ENCODE peak calls at places on chromosomes 11 and 22, in five cellular contexts. D is IMR-90, O is neuronal stem cell, C is H9, N is mesenchymal stem cell. S is an unnamed sample. For H3K9me3, the result is how much of the 10 kb centered on the place peaks cover.

GRCh38 chr11:64060861-64061444 is 25.2 kb downstream of the FLRT1 start:
- DNase-seq in D (no peak), O (peak), C (peak), N (peak), S (no peak)

GRCh38 chr11:63911876-63912275 is 5.1 kb downstream of the RCOR2 start:
- DNase-seq in D (no peak), O (no peak), C (no peak), N (no peak), S (no peak)

GRCh38 chr11:25769287-25769686 is 562.6 kb upstream of the ANO3 start:
- DNase-seq in D (no peak), O (no peak), C (no peak), N (peak), S (no peak)

GRCh38 chr11:103234974-103235373 is 125.7 kb downstream of the DYNC2H1 start:
- DNase-seq in D (peak), O (no peak), C (no peak), N (peak), S (no peak)

GRCh38 chr11:67644042-67644441 is 4.5 kb upstream of the TBX10 start:
- DNase-seq in D (no peak), O (no peak), C (peak), N (no peak), S (no peak)

GRCh38 chr11:128180446-128181089 is 406.8 kb downstream of the ETS1 start:
- DNase-seq in D (peak), O (no peak), C (no peak), N (peak), S (no peak)

GRCh38 chr22:18065256-18065655 is 12.5 kb upstream of the PEX26 start:
- DNase-seq in D (no peak), O (no peak), C (peak), N (no peak), S (no peak)

GRCh38 chr22:38069372-38070249 is 12.4 kb downstream of the PICK1 start:
- DNase-seq in D (peak), O (no peak), C (no peak), N (peak), S (no peak)

GRCh38 chr11:59728913-59729312 is 15.3 kb upstream of the OR10V1 start:
- DNase-seq in D (no peak), O (no peak), C (no peak), N (no peak), S (no peak)

GRCh38 chr22:31947296-31947695 is 3.0 kb downstream of the YWHAH start:
- DNase-seq in D (no peak), O (no peak), C (no peak), N (no peak), S (no peak)

GRCh38 chr11:26914968-26915367 is 78.9 kb upstream of the FIBIN start:
- DNase-seq in D (no peak), O (no peak), C (no peak), N (no peak), S (no peak)

GRCh38 chr11:91066648-91067047 is 843.8 kb upstream of the CHORDC1 start:
- DNase-seq in D (no peak), O (no peak), C (no peak), N (no peak), S (no peak)

GRCh38 chr11:88552377-88553029 is 215.0 kb upstream of the CTSC start:
- DNase-seq in D (peak), O (peak), C (peak), N (peak), S (peak)

GRCh38 chr22:43047605-43048004 is 32.7 kb upstream of the PACSIN2 start:
- DNase-seq in D (no peak), O (no peak), C (no peak), N (no peak), S (no peak)

GRCh38 chr22:46010951-46011626 is 34.1 kb upstream of the WNT7B start:
- DNase-seq in D (no peak), O (no peak), C (no peak), N (no peak), S (no peak)

GRCh38 chr22:27919943-27920755 is 1.1 kb upstream of the PITPNB start:
- DNase-seq in D (peak), O (peak), C (peak), N (peak), S (no peak)

GRCh38 chr11:9861860-9862725 is 198.2 kb downstream of the SWAP70 start:
- DNase-seq in D (peak), O (peak), C (peak), N (peak), S (no peak)

GRCh38 chr22:24437091-24437490 is 9.7 kb downstream of the ADORA2A start:
- DNase-seq in D (no peak), O (no peak), C (no peak), N (no peak), S (no peak)

GRCh38 chr22:32475428-32476010 is 908 bp downstream of the FBXO7 start:
- DNase-seq in D (no peak), O (peak), C (peak), N (no peak), S (no peak)

GRCh38 chr11:62875698-62876483 is 4.8 kb upstream of the SLC3A2 start:
- DNase-seq in D (no peak), O (no peak), C (no peak), N (no peak), S (no peak)

GRCh38 chr11:86041975-86042378 is 26.9 kb downstream of the PICALM start:
- DNase-seq in D (peak), O (peak), C (peak), N (peak), S (peak)

GRCh38 chr11:8070417-8071101 is 10.5 kb upstream of the TUB start:
- DNase-seq in D (peak), O (no peak), C (no peak), N (peak), S (no peak)

GRCh38 chr11:19075636-19076035 is 15.1 kb upstream of the MRGPRX2 start:
- DNase-seq in D (no peak), O (no peak), C (no peak), N (no peak), S (no peak)

GRCh38 chr11:61926235-61926634 is 8.9 kb upstream of the RAB3IL1 start:
- DNase-seq in D (no peak), O (no peak), C (no peak), N (no peak), S (no peak)

GRCh38 chr22:38953577-38954413 is 3.6 kb upstream of the APOBEC3A start:
- DNase-seq in D (no peak), O (no peak), C (no peak), N (peak), S (no peak)

GRCh38 chr11:6655020-6655789 is 404 bp downstream of the DCHS1 start:
- DNase-seq in D (no peak), O (no peak), C (no peak), N (peak), S (no peak)

GRCh38 chr22:36398602-36399472 is 11.1 kb upstream of the MYH9 start:
- DNase-seq in D (peak), O (no peak), C (no peak), N (peak), S (no peak)

GRCh38 chr22:31846161-31847115 is 92.6 kb downstream of the DEPDC5 start:
- DNase-seq in D (peak), O (no peak), C (no peak), N (peak), S (no peak)

GRCh38 chr11:83694191-83694905 is 408.2 kb upstream of the CCDC90B start:
- DNase-seq in D (no peak), O (no peak), C (no peak), N (no peak), S (no peak)

GRCh38 chr11:44623716-44624491 is 58.4 kb downstream of the CD82 start:
- DNase-seq in D (peak), O (no peak), C (peak), N (no peak), S (peak)

GRCh38 chr11:61071880-61072279 is 30.4 kb upstream of the CD5 start:
- DNase-seq in D (no peak), O (no peak), C (no peak), N (no peak), S (no peak)

GRCh38 chr22:49206281-49206680 is 621.4 kb downstream of the BRD1 start:
- DNase-seq in D (no peak), O (no peak), C (peak), N (no peak), S (no peak)

GRCh38 chr22:36860821-36861659 is at the start of gene NCF4:
- DNase-seq in D (no peak), O (no peak), C (no peak), N (no peak), S (no peak)

GRCh38 chr11:65590240-65590738 is 5.3 kb downstream of the KCNK7 start:
- DNase-seq in D (peak), O (no peak), C (no peak), N (no peak), S (no peak)

GRCh38 chr22:36586852-36587251 is 57.9 kb upstream of the EIF3D start:
- DNase-seq in D (no peak), O (no peak), C (no peak), N (no peak), S (no peak)

GRCh38 chr22:19776433-19777031 is 16.0 kb downstream of the TBX1 start:
- DNase-seq in D (peak), O (no peak), C (no peak), N (peak), S (no peak)

GRCh38 chr11:9565822-9566560 is 7.5 kb upstream of the WEE1 start:
- DNase-seq in D (peak), O (peak), C (peak), N (peak), S (peak)

GRCh38 chr11:120744016-120744994 is 232.8 kb downstream of the GRIK4 start:
- DNase-seq in D (no peak), O (no peak), C (no peak), N (no peak), S (no peak)

GRCh38 chr11:110366234-110366633 is 63.5 kb upstream of the FDX1 start:
- DNase-seq in D (peak), O (no peak), C (no peak), N (peak), S (no peak)

GRCh38 chr11:7485136-7485853 is at the start of gene OLFML1:
- DNase-seq in D (no peak), O (no peak), C (no peak), N (no peak), S (no peak)

GRCh38 chr11:101226617-101227016 is 97.0 kb upstream of the PGR start:
- DNase-seq in D (no peak), O (no peak), C (no peak), N (no peak), S (no peak)
- H3K9me3 ChIP-seq in D (under half), O (under half), C (under half), N (under half), S (under half)

GRCh38 chr11:2178906-2179494 is 7.4 kb upstream of the TH start:
- DNase-seq in D (peak), O (no peak), C (no peak), N (peak), S (no peak)

GRCh38 chr11:2180347-2180746 is 8.7 kb upstream of the TH start:
- DNase-seq in D (no peak), O (no peak), C (no peak), N (no peak), S (no peak)

GRCh38 chr11:2179516-2179915 is 7.9 kb upstream of the TH start:
- DNase-seq in D (no peak), O (no peak), C (no peak), N (no peak), S (no peak)

GRCh38 chr11:2182075-2182474 is 10.5 kb upstream of the TH start:
- DNase-seq in D (no peak), O (no peak), C (no peak), N (no peak), S (no peak)

GRCh38 chr11:2180775-2181370 is 9.3 kb upstream of the TH start:
- DNase-seq in D (no peak), O (no peak), C (no peak), N (no peak), S (no peak)
- H3K9ac ChIP-seq in D (no peak), O (no peak), C (no peak), N (no peak), S (no peak)

GRCh38 chr11:504994-505344 is 2.1 kb downstream of the RNH1 start:
- DNase-seq in D (no peak), O (no peak), C (no peak), N (no peak), S (no peak)
- H2BK15ac ChIP-seq in D (no peak), O (no peak), C (no peak), N (no peak), S (no peak)

GRCh38 chr11:35667257-35667656 is 4.7 kb downstream of the TRIM44 start:
- DNase-seq in D (no peak), O (no peak), C (no peak), N (no peak), S (no peak)
- H3K9me3 ChIP-seq in D (under half), O (under half), C (under half), N (under half), S (under half)

GRCh38 chr22:40420341-40421081 is 50.1 kb downstream of the SGSM3 start:
- DNase-seq in D (no peak), O (no peak), C (no peak), N (no peak), S (no peak)
- H3K9ac ChIP-seq in D (no peak), O (peak), C (no peak), N (no peak), S (no peak)

DNA sequence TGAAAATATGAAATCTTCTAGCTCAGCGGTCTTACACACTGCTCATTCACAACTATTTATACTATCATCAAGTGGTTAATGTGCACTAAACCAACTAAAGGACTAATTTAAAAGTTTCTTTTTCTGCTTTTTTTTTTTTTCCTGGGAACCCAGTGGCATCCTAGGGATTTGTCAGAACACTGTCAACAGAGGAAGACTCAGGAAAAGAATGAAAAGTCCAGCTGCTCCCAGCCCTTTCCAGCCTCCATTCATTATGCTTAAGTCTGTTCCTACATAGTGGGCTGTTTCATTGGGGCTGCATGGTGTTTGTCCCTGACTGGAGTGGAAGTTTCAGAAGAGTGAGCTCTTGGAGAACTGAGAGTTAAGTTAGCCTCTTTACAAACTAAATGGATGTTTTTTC is 391.1 kb downstream of the AASDHPPT start:
- DNase-seq in D (no peak), O (no peak), C (no peak), N (peak), S (no peak)
- H2BK15ac ChIP-seq in D (peak), O (no peak), C (no peak), N (no peak), S (no peak)

GRCh38 chr11:50186146-50186545 is 153.5 kb downstream of the OR4C45 start:
- DNase-seq in D (no peak), O (no peak), C (no peak), N (no peak), S (no peak)

GRCh38 chr11:50187220-50187619 is 154.5 kb downstream of the OR4C45 start:
- DNase-seq in D (no peak), O (no peak), C (no peak), N (no peak), S (no peak)

GRCh38 chr11:50178732-50179131 is 146.1 kb downstream of the OR4C45 start:
- DNase-seq in D (no peak), O (no peak), C (no peak), N (no peak), S (no peak)

GRCh38 chr11:50188040-50188439 is 155.4 kb downstream of the OR4C45 start:
- DNase-seq in D (no peak), O (no peak), C (no peak), N (no peak), S (no peak)

DNA sequence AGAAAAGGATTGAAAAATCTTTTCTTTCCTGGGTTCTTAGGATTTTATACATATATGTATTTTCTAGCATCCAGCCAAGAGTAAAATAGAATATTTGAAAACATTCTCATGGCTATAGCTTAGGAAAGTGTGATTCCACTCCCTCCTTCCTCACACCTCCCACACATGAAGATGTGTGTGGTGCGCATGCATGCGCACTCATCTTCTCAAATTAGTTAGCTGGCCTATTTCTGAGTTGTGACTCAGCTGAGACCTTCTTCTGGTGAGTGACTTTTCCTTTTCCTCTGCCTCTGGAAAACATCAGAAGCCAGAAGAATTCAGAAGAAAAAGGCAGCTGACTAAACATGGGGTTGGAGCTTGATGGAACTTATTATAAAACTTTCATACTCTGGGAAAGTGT is 149.8 kb downstream of the OR4C45 start:
- DNase-seq in D (no peak), O (no peak), C (no peak), N (no peak), S (no peak)
- H3K9me3 ChIP-seq in D (under half), O (under half), C (half or more), N (under half), S (half or more)

DNA sequence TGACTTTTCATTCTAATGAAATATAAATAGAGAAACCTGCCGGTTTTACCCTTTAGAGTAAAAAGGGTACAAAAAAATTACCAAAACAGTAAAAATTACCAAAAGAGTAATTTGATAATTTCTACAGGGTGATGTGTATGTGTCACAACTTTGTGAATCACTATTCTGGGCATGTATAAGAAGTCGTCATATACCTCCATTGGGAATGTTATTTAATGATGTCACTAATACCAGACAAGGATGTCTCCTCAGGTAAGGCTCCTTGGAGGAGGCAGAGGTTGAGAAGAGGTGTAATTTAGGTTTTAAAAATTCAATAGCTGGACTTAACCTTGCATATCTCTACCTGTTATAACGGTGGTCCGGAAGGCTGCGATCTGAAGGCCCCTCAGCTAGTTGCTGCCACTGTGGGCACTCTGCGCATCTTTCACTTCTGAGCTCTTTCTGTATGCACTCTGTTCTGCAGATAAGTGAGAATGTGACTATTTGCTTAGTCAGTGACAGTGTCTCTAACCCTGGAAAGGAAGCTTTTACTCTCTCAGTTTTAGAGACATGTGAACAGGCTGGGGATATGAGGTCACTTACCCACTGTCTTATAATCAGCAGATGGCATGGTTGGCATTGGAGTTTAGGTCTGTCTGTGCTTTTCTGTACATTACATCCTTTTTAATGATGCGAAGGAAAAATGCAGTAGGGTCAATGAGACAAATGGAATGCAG is 987 bp upstream of the NCR3LG1 start:
- DNase-seq in D (no peak), O (no peak), C (no peak), N (no peak), S (no peak)
- H3K9ac ChIP-seq in D (no peak), O (no peak), C (no peak), N (peak), S (no peak)

DNA sequence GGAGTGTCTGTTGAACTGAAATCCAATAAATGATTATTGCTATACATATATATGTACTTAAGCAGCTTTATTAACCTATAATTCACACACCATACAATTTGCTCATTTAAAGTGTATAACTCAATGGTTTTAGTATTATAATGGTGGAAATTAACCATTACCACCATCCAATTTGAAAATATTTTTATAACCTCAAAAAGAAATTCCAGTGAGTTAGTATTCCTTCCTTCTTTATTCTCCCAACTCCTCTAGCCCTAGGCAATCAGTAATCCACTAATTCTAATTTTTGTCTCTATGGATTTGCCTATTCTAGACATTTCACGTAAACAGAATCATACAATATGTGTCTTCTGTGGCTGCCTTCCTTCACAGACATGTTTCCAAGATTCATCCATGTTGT is 64.8 kb downstream of the MAPK1 start:
- DNase-seq in D (no peak), O (no peak), C (no peak), N (no peak), S (no peak)
- H2BK15ac ChIP-seq in D (no peak), O (no peak), C (no peak), N (no peak), S (no peak)

DNA sequence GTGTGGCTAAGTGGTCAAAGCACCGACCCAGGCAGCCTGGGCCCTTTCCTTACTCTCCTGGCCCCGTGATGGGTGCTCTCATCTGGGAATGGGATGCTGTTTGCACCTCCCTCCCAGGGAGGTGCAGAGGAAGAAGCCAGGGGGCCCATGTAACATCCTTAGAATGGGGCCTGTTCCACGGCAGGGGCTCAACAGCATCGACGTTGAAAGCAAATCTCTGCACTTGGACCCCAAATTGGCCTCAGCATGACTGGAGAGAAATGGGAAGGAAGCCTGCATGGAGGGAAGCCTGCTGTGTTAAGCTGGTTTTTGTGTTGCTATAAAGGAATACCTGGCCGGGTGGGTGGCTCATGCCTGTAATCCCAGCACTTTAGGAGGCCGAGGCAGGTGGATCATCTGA is 1288.4 kb downstream of the TBC1D22A start:
- DNase-seq in D (no peak), O (no peak), C (no peak), N (no peak), S (no peak)
- H3K9me3 ChIP-seq in D (half or more), O (under half), C (under half), N (under half), S (under half)